ENCODE peak calls at places on chromosomes 1 and 21, in seven cellular contexts. U, W, J, M, S, Z and A are unnamed samples. For H3K27me3, the result is how much of the 10 kb centered on the place peaks cover.

GRCh38 chr1:231240883-231241735 is at the start of gene GNPAT:
- DNase-seq in U (peak), W (peak), J (peak), M (peak), S (peak), Z (peak), A (peak)

GRCh38 chr1:20063861-20064292 is 6.1 kb upstream of the PLA2G5 start:
- DNase-seq in U (no peak), W (no peak), J (no peak), M (no peak), S (no peak), Z (no peak), A (no peak)

GRCh38 chr1:200168926-200169325 is 141.4 kb downstream of the NR5A2 start:
- DNase-seq in U (no peak), W (no peak), J (no peak), M (no peak), S (no peak), Z (no peak), A (no peak)

GRCh38 chr1:21261551-21262281 is 28.5 kb downstream of the ECE1 start:
- DNase-seq in U (peak), W (no peak), J (peak), M (no peak), S (no peak), Z (peak), A (no peak)

GRCh38 chr21:45994738-45995685 is 13.4 kb downstream of the COL6A1 start:
- DNase-seq in U (no peak), W (peak), J (peak), M (no peak), S (no peak), Z (peak), A (no peak)

GRCh38 chr1:151145158-151146071 is 1.0 kb downstream of the SEMA6C start:
- DNase-seq in U (no peak), W (peak), J (no peak), M (no peak), S (no peak), Z (peak), A (no peak)

GRCh38 chr1:11485191-11485590 is 6.2 kb downstream of the DISP3 start:
- DNase-seq in U (no peak), W (peak), J (no peak), M (peak), S (no peak), Z (no peak), A (no peak)

GRCh38 chr21:35614412-35614901 is 445.9 kb downstream of the SETD4 start:
- DNase-seq in U (no peak), W (no peak), J (no peak), M (no peak), S (no peak), Z (no peak), A (no peak)

GRCh38 chr1:225412803-225413338 is 15.0 kb downstream of the LBR start:
- DNase-seq in U (no peak), W (no peak), J (no peak), M (peak), S (no peak), Z (no peak), A (no peak)

GRCh38 chr1:156308078-156308477 is 9.0 kb upstream of the VHLL start:
- DNase-seq in U (no peak), W (no peak), J (no peak), M (no peak), S (no peak), Z (no peak), A (no peak)

GRCh38 chr1:151838491-151839412 is 868 bp downstream of the C2CD4D start:
- DNase-seq in U (no peak), W (no peak), J (no peak), M (no peak), S (no peak), Z (no peak), A (no peak)

GRCh38 chr21:39519835-39520234 is 68.1 kb downstream of the SH3BGR start:
- DNase-seq in U (no peak), W (no peak), J (no peak), M (no peak), S (no peak), Z (no peak), A (no peak)

GRCh38 chr1:223248787-223249175 is 105.7 kb upstream of the TLR5 start:
- DNase-seq in U (no peak), W (no peak), J (no peak), M (no peak), S (no peak), Z (no peak), A (no peak)

GRCh38 chr1:1212780-1213152 is 1.2 kb downstream of the TNFRSF4 start:
- DNase-seq in U (peak), W (peak), J (no peak), M (no peak), S (peak), Z (peak), A (no peak)

GRCh38 chr1:212514782-212515181 is 82.1 kb downstream of the NENF start:
- DNase-seq in U (no peak), W (no peak), J (no peak), M (no peak), S (no peak), Z (no peak), A (no peak)

GRCh38 chr1:90732136-90732535 is 15.0 kb upstream of the BARHL2 start:
- DNase-seq in U (no peak), W (no peak), J (no peak), M (no peak), S (no peak), Z (no peak), A (no peak)

GRCh38 chr1:210792703-210793102 is 341.2 kb downstream of the KCNH1 start:
- DNase-seq in U (no peak), W (no peak), J (no peak), M (no peak), S (no peak), Z (no peak), A (no peak)

GRCh38 chr1:97816927-97817326 is 103.9 kb downstream of the DPYD start:
- DNase-seq in U (no peak), W (no peak), J (no peak), M (no peak), S (no peak), Z (no peak), A (no peak)

GRCh38 chr1:208207388-208208131 is 36.6 kb downstream of the PLXNA2 start:
- DNase-seq in U (no peak), W (no peak), J (no peak), M (peak), S (no peak), Z (peak), A (no peak)

GRCh38 chr1:186738896-186739295 is 58.7 kb upstream of the PTGS2 start:
- DNase-seq in U (no peak), W (no peak), J (no peak), M (no peak), S (peak), Z (no peak), A (no peak)

GRCh38 chr1:73771396-73771795 is 426.6 kb downstream of the LRRIQ3 start:
- DNase-seq in U (no peak), W (no peak), J (no peak), M (no peak), S (no peak), Z (no peak), A (no peak)

GRCh38 chr1:169726851-169727250 is 7.0 kb downstream of the SELE start:
- DNase-seq in U (peak), W (no peak), J (peak), M (no peak), S (no peak), Z (no peak), A (no peak)

GRCh38 chr1:169727307-169727706 is 6.6 kb downstream of the SELE start:
- DNase-seq in U (peak), W (no peak), J (peak), M (no peak), S (no peak), Z (no peak), A (no peak)

GRCh38 chr1:169725930-169726329 is 7.9 kb downstream of the SELE start:
- DNase-seq in U (no peak), W (no peak), J (no peak), M (no peak), S (no peak), Z (no peak), A (no peak)

GRCh38 chr1:169724168-169724567 is 9.7 kb downstream of the SELE start:
- DNase-seq in U (peak), W (no peak), J (peak), M (no peak), S (no peak), Z (no peak), A (no peak)

DNA sequence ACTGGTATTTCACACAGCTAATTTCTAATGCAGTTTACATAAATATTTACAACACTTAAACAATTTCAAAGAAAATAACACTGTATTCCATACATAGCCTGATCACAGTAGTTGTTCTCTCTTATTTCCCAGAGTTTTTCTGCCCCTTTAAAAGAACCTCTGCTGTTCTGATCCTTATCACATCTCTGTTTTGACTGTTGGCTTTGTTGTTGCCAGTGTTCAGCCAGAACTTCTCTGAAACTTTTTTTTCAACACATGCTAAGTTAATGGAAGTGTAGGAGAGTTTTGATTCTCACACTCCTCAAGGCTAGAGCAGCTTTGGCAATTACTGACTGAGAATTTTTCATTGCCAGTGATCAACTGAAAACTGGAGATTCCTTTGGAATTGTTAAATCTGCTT is 11.1 kb downstream of the SELE start:
- DNase-seq in U (no peak), W (no peak), J (no peak), M (no peak), S (no peak), Z (no peak), A (no peak)
- H3K27me3 ChIP-seq in U (under half), W (under half), J (under half), M (under half), S (under half), Z (under half), A (under half)

GRCh38 chr1:159140474-159140873 is 30.9 kb upstream of the CADM3 start:
- DNase-seq in U (no peak), W (no peak), J (no peak), M (no peak), S (no peak), Z (no peak), A (no peak)
- H3K27me3 ChIP-seq in U (under half), W (under half), J (under half), M (under half), S (under half), Z (under half), A (under half)

GRCh38 chr1:50426702-50427085 is 3.5 kb upstream of the DMRTA2 start:
- DNase-seq in U (no peak), W (no peak), J (no peak), M (no peak), S (no peak), Z (no peak), A (no peak)
- H3K27me3 ChIP-seq in U (half or more), W (half or more), J (half or more), M (half or more), S (under half), Z (half or more), A (half or more)

GRCh38 chr1:170660874-170661645 is 2.9 kb upstream of the PRRX1 start:
- DNase-seq in U (no peak), W (no peak), J (no peak), M (no peak), S (no peak), Z (peak), A (no peak)
- H3K27me3 ChIP-seq in U (half or more), W (half or more), J (half or more), M (under half), S (under half), Z (under half), A (half or more)

DNA sequence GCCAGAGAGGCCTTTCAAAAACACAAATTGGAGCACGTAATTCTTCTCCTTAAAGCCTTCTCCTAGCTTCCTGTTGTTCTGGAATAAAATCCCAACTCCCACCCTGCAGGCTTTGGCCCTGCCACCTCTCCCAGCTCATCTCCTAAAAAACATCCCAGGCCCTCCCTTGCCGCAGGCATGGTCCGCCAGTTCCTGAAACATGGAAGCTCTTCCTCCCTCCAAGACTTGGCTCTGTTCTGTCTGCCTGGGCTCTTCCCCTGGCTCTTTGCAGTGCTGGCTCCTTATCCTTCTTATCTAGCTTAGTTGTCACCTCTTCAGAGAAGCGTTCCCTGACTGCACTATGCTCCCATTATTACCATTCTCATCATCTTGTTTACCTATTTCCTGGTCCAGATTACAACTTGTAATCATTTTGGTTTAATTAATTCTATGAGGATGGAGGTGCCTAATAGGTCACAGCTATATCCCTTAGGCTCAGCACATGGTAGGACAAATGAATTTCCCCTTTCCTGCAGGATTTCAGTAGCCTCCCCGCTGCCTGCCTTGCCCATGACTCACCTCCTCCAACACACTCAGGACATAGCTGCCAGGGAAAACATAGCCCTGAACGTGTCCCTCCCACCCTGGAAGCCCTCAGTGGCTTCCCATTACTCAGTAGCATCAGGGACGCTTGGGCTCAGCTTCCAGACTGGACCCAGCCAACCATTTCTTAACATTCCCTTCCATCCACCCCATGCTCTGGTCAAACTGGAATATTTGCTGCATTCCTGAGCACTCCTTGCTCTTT is 15.7 kb upstream of the IGSF21 start:
- DNase-seq in U (no peak), W (no peak), J (no peak), M (no peak), S (no peak), Z (no peak), A (no peak)
- H3K27me3 ChIP-seq in U (under half), W (half or more), J (under half), M (under half), S (under half), Z (under half), A (under half)